ENCODE peak calls at places on chromosome 13, in nine cellular contexts. B is mesenteric fat pad; F is stimulated activated CD4-positive, alpha-beta T cell treated with anti-CD3 and anti-CD28 coated beads, Interleukin-15, amount 100 ng/mL, for 24 hours; L is iris pigment epithelial cell; U is stromal cell of bone marrow; N is NCI-H748 treated with DMSO at 0.1 percent for 48 hours; V is A172; O is tibial nerve; C is hepatocyte. Y is an unnamed sample.

GRCh38 chr13:48637601-48638000 is 16.1 kb upstream of the CYSLTR2 start:
- DNase-seq in B (no peak), F (no peak), L (no peak), U (no peak), N (no peak), V (no peak), O (no peak), C (no peak), Y (no peak)

GRCh38 chr13:99433543-99434075 is 67.7 kb upstream of the TM9SF2 start:
- DNase-seq in B (no peak), F (no peak), L (no peak), U (no peak), N (no peak), V (no peak), O (no peak), C (no peak), Y (no peak)

GRCh38 chr13:93690139-93690538 is 463.5 kb downstream of the GPC6 start:
- DNase-seq in B (no peak), F (no peak), L (peak; percentile 36), U (no peak), N (no peak), V (peak; percentile 33), O (no peak), C (peak; percentile 52), Y (no peak)

GRCh38 chr13:110445183-110445582 is 116.3 kb downstream of the RAB20 start:
- DNase-seq in B (no peak), F (no peak), L (peak; percentile 84), U (no peak), N (no peak), V (peak; percentile 28), O (no peak), C (no peak), Y (peak; percentile 41)

GRCh38 chr13:58341318-58341717 is 709.8 kb downstream of the PCDH17 start:
- DNase-seq in B (no peak), F (no peak), L (no peak), U (no peak), N (no peak), V (no peak), O (no peak), C (no peak), Y (no peak)

GRCh38 chr13:50275392-50276063 is 260.3 kb downstream of the KCNRG start:
- DNase-seq in B (no peak), F (no peak), L (no peak), U (no peak), N (no peak), V (no peak), O (no peak), C (peak; percentile 36), Y (no peak)

GRCh38 chr13:112028481-112028880 is 38.5 kb upstream of the SOX1 start:
- DNase-seq in B (no peak), F (no peak), L (no peak), U (no peak), N (no peak), V (no peak), O (no peak), C (no peak), Y (no peak)

GRCh38 chr13:25783480-25784081 is 268.2 kb downstream of the SHISA2 start:
- DNase-seq in B (no peak), F (no peak), L (no peak), U (no peak), N (peak; percentile 38), V (no peak), O (no peak), C (no peak), Y (no peak)

GRCh38 chr13:24865158-24865557 is 101.2 kb downstream of the RNF17 start:
- DNase-seq in B (no peak), F (no peak), L (peak; percentile 20), U (peak; percentile 13), N (no peak), V (peak; percentile 2), O (no peak), C (no peak), Y (no peak)

GRCh38 chr13:22077205-22077683 is 406.4 kb downstream of the FGF9 start:
- DNase-seq in B (no peak), F (no peak), L (no peak), U (no peak), N (peak; percentile 80), V (no peak), O (no peak), C (no peak), Y (no peak)

GRCh38 chr13:61891420-61891819 is 475.8 kb upstream of the PCDH20 start:
- DNase-seq in B (no peak), F (no peak), L (no peak), U (no peak), N (no peak), V (no peak), O (no peak), C (no peak), Y (no peak)

GRCh38 chr13:44374348-44374712 is 706 bp downstream of the SERP2 start:
- DNase-seq in B (no peak), F (no peak), L (no peak), U (no peak), N (no peak), V (no peak), O (no peak), C (no peak), Y (no peak)

GRCh38 chr13:31851201-31851600 is 111.9 kb downstream of the RXFP2 start:
- DNase-seq in B (no peak), F (no peak), L (no peak), U (no peak), N (no peak), V (no peak), O (no peak), C (no peak), Y (no peak)